ENCODE peak calls at places on chromosomes 13 and 19, in eight cellular contexts. R is adipocyte, E is heart left ventricle, T is psoas muscle, L is cardiac muscle cell, P is transverse colon, X is lower lobe of right lung, G is lung. J is an unnamed sample.

GRCh38 chr19:30781047-30781446 is 408.9 kb downstream of the ZNF536 start:
- DNase-seq in X (no peak), P (no peak), R (no peak), G (peak; percentile 13), T (no peak), L (no peak), E (no peak), J (no peak)

GRCh38 chr13:98761126-98761978 is 8.9 kb upstream of the SLC15A1 start:
- DNase-seq in G (no peak), P (no peak), R (peak; percentile 69), X (no peak), T (no peak), E (no peak), L (no peak), J (no peak)

GRCh38 chr13:95862401-95862800 is 185.5 kb downstream of the DNAJC3 start:
- DNase-seq in P (no peak), R (no peak), X (no peak), L (no peak), E (no peak), G (no peak), T (no peak), J (no peak)

GRCh38 chr19:43574424-43575155 is 737 bp downstream of the XRCC1 start:
- DNase-seq in E (no peak), L (no peak), G (no peak), X (peak; percentile 28), T (no peak), R (peak; percentile 22), P (no peak), J (no peak)

GRCh38 chr19:9917322-9917721 is 19.0 kb downstream of the OLFM2 start:
- DNase-seq in T (no peak), R (peak; percentile 75), P (no peak), E (no peak), G (no peak), X (no peak), L (peak; percentile 57), J (peak; percentile 21)

GRCh38 chr13:31204592-31204991 is 4.8 kb downstream of the B3GLCT start:
- DNase-seq in X (no peak), G (no peak), T (no peak), R (peak; percentile 59), L (no peak), P (no peak), E (no peak), J (no peak)

GRCh38 chr19:38216785-38217746 is 7.0 kb downstream of the DPF1 start:
- DNase-seq in P (peak; percentile 21), E (no peak), T (no peak), R (no peak), X (no peak), L (no peak), G (no peak), J (no peak)

GRCh38 chr19:55611983-55612645 is 6.7 kb downstream of the ZNF865 start:
- DNase-seq in E (no peak), L (no peak), G (no peak), P (no peak), R (no peak), X (no peak), T (no peak), J (no peak)

GRCh38 chr19:7685546-7686445 is 5.2 kb downstream of the TRAPPC5 start:
- DNase-seq in G (no peak), X (no peak), L (no peak), R (peak; percentile 12), T (no peak), P (no peak), E (no peak), J (no peak)

GRCh38 chr19:56837492-56837891 is 3.0 kb downstream of the PEG3 start:
- DNase-seq in G (peak; percentile 72), P (peak; percentile 22), X (peak; percentile 71), T (peak; percentile 81), R (no peak), E (peak; percentile 82), L (no peak), J (peak; percentile 92)

GRCh38 chr19:34184880-34185491 is 12.7 kb downstream of the LSM14A start:
- DNase-seq in P (no peak), G (no peak), T (no peak), R (peak; percentile 40), E (no peak), X (no peak), L (no peak), J (no peak)
- H3K4me1 ChIP-seq in P (peaks cover 31% of the 10 kb centered on the region), G (peaks cover 50% of the 10 kb centered on the region), T (peaks cover 62% of the 10 kb centered on the region), R (peaks cover 53% of the 10 kb centered on the region), E (peaks cover 95% of the 10 kb centered on the region), X (peaks cover 74% of the 10 kb centered on the region), L (peaks cover 25% of the 10 kb centered on the region), J (peaks cover 75% of the 10 kb centered on the region)

GRCh38 chr19:42288881-42289555 is 12.9 kb upstream of the PRR19 start:
- DNase-seq in T (no peak), G (no peak), E (no peak), L (no peak), P (no peak), X (no peak), R (no peak), J (no peak)

GRCh38 chr19:42288411-42288810 is 13.5 kb upstream of the PRR19 start:
- DNase-seq in L (no peak), E (no peak), P (no peak), T (no peak), G (no peak), R (no peak), X (no peak), J (no peak)

GRCh38 chr19:42287017-42287825 is 14.7 kb upstream of the PRR19 start:
- DNase-seq in X (no peak), G (no peak), P (no peak), L (no peak), R (no peak), E (peak; percentile 30), T (no peak), J (no peak)

GRCh38 chr19:42286349-42287016 is 15.4 kb upstream of the PRR19 start:
- DNase-seq in E (peak; percentile 72), R (peak; percentile 32), X (no peak), L (no peak), G (no peak), T (peak; percentile 69), P (no peak), J (peak; percentile 90)

GRCh38 chr19:42287826-42288107 is 14.2 kb upstream of the PRR19 start:
- DNase-seq in L (no peak), E (no peak), P (no peak), G (no peak), X (no peak), T (no peak), R (no peak), J (no peak)
- H3K36me3 ChIP-seq in L (peaks cover 38% of the 10 kb centered on the region), E (peaks cover 61% of the 10 kb centered on the region), P (no peaks in the 10 kb centered on the region), G (peaks cover 60% of the 10 kb centered on the region), X (peaks cover 61% of the 10 kb centered on the region), T (peaks cover 61% of the 10 kb centered on the region), R (peaks cover 60% of the 10 kb centered on the region), J (peaks cover 55% of the 10 kb centered on the region)

GRCh38 chr19:34180273-34180672 is 8.0 kb downstream of the LSM14A start:
- DNase-seq in E (no peak), X (no peak), T (no peak), R (no peak), G (no peak), P (no peak), L (no peak), J (no peak)

GRCh38 chr19:34182125-34182524 is 9.8 kb downstream of the LSM14A start:
- DNase-seq in T (no peak), X (no peak), P (no peak), L (no peak), G (no peak), E (no peak), R (no peak), J (no peak)

GRCh38 chr19:34179066-34179465 is 6.8 kb downstream of the LSM14A start:
- DNase-seq in X (no peak), E (no peak), G (no peak), P (no peak), R (no peak), L (no peak), T (no peak), J (no peak)

GRCh38 chr19:34180709-34181108 is 8.4 kb downstream of the LSM14A start:
- DNase-seq in G (no peak), E (no peak), X (no peak), P (no peak), L (no peak), T (no peak), R (no peak), J (no peak)

DNA sequence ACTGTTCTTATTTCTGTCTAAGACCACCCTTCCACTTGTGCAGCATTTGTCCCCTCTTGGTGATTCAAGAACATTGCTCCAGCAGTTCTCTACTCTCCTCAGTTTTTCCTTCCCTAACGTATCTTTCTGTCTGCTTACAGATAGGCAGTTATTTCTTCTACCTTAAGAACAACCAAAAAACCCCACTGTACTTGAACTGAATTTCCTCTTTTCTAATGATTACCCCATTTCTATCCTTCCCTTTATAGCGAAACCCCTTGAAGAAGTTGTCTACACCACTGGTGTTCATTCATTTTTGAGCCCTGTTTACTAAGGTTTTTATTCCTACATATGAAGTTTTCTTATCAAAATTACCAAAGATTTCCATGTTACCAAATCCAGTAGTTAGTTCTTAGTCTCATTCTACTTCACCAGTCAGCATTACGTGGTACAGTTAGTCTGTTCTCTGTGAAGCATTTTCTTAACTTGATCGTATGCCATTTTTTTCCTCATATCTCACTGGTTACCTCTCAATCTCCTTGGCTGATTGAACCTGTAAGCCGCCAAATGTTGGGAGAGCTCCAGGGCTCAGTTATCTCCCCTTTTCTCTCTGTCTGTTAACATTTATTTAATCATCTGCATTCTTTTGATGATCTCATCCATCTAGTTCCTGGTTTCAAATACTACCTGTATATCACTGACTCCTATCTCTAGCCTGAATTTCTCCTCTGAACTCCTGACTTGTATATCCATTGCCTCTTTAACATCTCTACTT is 9.0 kb downstream of the LSM14A start:
- DNase-seq in L (no peak), G (no peak), R (no peak), P (no peak), X (no peak), E (no peak), T (no peak), J (no peak)
- H3K4me1 ChIP-seq in L (peaks cover 31% of the 10 kb centered on the region), G (peaks cover 45% of the 10 kb centered on the region), R (peaks cover 61% of the 10 kb centered on the region), P (peaks cover 61% of the 10 kb centered on the region), X (peaks cover 82% of the 10 kb centered on the region), E (peaks cover 95% of the 10 kb centered on the region), T (peaks cover 72% of the 10 kb centered on the region), J (peaks cover 85% of the 10 kb centered on the region)

GRCh38 chr19:4028334-4029246 is 21.1 kb downstream of the PIAS4 start:
- DNase-seq in T (no peak), L (no peak), P (no peak), E (no peak), G (no peak), X (no peak), R (no peak), J (no peak)
- H3K36me3 ChIP-seq in T (peaks cover 90% of the 10 kb centered on the region), L (peaks cover 13% of the 10 kb centered on the region), P (no peaks in the 10 kb centered on the region), E (peaks cover 79% of the 10 kb centered on the region), G (peaks cover 58% of the 10 kb centered on the region), X (peaks cover 64% of the 10 kb centered on the region), R (peaks cover 35% of the 10 kb centered on the region), J (peaks cover 21% of the 10 kb centered on the region)

DNA sequence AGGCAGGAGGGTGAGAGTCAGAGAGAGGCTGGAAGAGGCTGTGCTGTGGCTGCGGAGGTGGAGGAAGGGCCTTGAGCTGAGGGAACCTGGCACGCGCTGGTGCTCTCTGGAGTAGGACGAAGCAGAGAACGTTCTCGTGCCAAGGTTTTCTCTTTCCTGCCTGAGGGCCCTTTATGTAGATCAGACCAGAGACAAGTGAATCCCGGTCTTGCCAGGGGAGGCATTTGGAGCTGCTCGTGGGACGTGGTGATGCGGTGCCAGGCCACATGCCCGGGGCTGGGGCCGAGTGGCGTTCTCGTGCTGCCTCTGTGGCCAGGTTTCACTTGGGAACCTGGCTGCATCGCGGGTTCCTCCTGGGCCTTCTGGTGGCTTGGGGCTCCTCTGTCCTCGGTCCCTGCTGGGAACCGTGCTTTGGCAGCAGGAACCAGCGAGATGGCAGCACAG is 54.2 kb downstream of the KDM4B start:
- DNase-seq in T (peak; percentile 67), P (no peak), L (no peak), E (no peak), X (no peak), G (no peak), R (no peak), J (peak; percentile 96)
- H3K4me1 ChIP-seq in T (peaks cover 42% of the 10 kb centered on the region), P (peaks cover 11% of the 10 kb centered on the region), L (no peaks in the 10 kb centered on the region), E (peaks cover 5% of the 10 kb centered on the region), X (no peaks in the 10 kb centered on the region), G (no peaks in the 10 kb centered on the region), R (peaks cover 18% of the 10 kb centered on the region), J (peaks cover 66% of the 10 kb centered on the region)

GRCh38 chr19:50510700-50511068 is 307 bp downstream of the JOSD2 start:
- DNase-seq in R (no peak), T (no peak), G (no peak), X (no peak), L (no peak), E (no peak), P (no peak), J (no peak)
- H3K36me3 ChIP-seq in R (no peaks in the 10 kb centered on the region), T (peaks cover 7% of the 10 kb centered on the region), G (peaks cover 8% of the 10 kb centered on the region), X (peaks cover 5% of the 10 kb centered on the region), L (no peaks in the 10 kb centered on the region), E (peaks cover 3% of the 10 kb centered on the region), P (no peaks in the 10 kb centered on the region), J (no peaks in the 10 kb centered on the region)